ENCODE peak calls at places on chromosome 15, in eight cellular contexts. A is NCI-H2081; C is Caki2; V is endothelial cell of umbilical vein; I is stimulated activated CD8-positive, alpha-beta memory T cell treated with anti-CD3 and anti-CD28 coated beads, Interleukin-12 subunit alpha, Interleukin-12 subunit beta, amount 100 ng/mL, for 1 hour; P is left ventricle myocardium inferior; T is activated gamma-delta T cell; L is germinal center. N is an unnamed sample.

GRCh38 chr15:30885814-30886213 is 17.9 kb upstream of the FAN1 start:
- DNase-seq in A (no peak), C (peak), V (peak), I (no peak), P (no peak), T (no peak), L (no peak), N (no peak)

GRCh38 chr15:82663186-82663600 is 16.0 kb upstream of the CPEB1 start:
- DNase-seq in A (no peak), C (peak), V (peak), I (no peak), P (no peak), T (no peak), L (peak), N (peak)

GRCh38 chr15:44595246-44595645 is 58.3 kb downstream of the EIF3J start:
- DNase-seq in A (no peak), C (no peak), V (peak), I (no peak), P (no peak), T (no peak), L (no peak), N (no peak)

GRCh38 chr15:42194502-42194901 is 13.6 kb downstream of the VPS39 start:
- DNase-seq in A (no peak), C (peak), V (no peak), I (no peak), P (no peak), T (no peak), L (no peak), N (no peak)

GRCh38 chr15:89455535-89455934 is 40.8 kb downstream of the RHCG start:
- DNase-seq in A (no peak), C (no peak), V (no peak), I (no peak), P (no peak), T (no peak), L (no peak), N (no peak)

GRCh38 chr15:52134502-52135144 is 22.0 kb upstream of the BCL2L10 start:
- DNase-seq in A (no peak), C (no peak), V (no peak), I (no peak), P (no peak), T (no peak), L (no peak), N (no peak)

GRCh38 chr15:95129589-95129988 is 898.2 kb downstream of the MCTP2 start:
- DNase-seq in A (no peak), C (no peak), V (peak), I (no peak), P (peak), T (no peak), L (no peak), N (no peak)

GRCh38 chr15:100781961-100782525 is 97.6 kb upstream of the ALDH1A3 start:
- DNase-seq in A (no peak), C (no peak), V (no peak), I (no peak), P (no peak), T (no peak), L (no peak), N (no peak)

GRCh38 chr15:40257656-40258450 is 19.0 kb downstream of the PAK6 start:
- DNase-seq in A (no peak), C (no peak), V (no peak), I (no peak), P (no peak), T (no peak), L (no peak), N (no peak)

GRCh38 chr15:61195116-61196002 is 33.7 kb downstream of the RORA start:
- DNase-seq in A (no peak), C (peak), V (peak), I (no peak), P (no peak), T (no peak), L (peak), N (no peak)

GRCh38 chr15:98085003-98085639 is 124.6 kb downstream of the ARRDC4 start:
- DNase-seq in A (peak), C (peak), V (peak), I (peak), P (no peak), T (no peak), L (peak), N (peak)

GRCh38 chr15:101521563-101521962 is 32.1 kb upstream of the PCSK6 start:
- DNase-seq in A (no peak), C (no peak), V (no peak), I (no peak), P (no peak), T (no peak), L (no peak), N (no peak)

GRCh38 chr15:68576253-68577236 is 2.2 kb upstream of the CORO2B start:
- DNase-seq in A (no peak), C (no peak), V (no peak), I (no peak), P (no peak), T (no peak), L (no peak), N (no peak)

GRCh38 chr15:97791824-97792792 is 168.4 kb upstream of the ARRDC4 start:
- DNase-seq in A (no peak), C (no peak), V (no peak), I (no peak), P (no peak), T (no peak), L (no peak), N (no peak)

GRCh38 chr15:68734886-68735285 is 85.8 kb downstream of the ANP32A start:
- DNase-seq in A (no peak), C (no peak), V (peak), I (no peak), P (no peak), T (no peak), L (peak), N (no peak)

GRCh38 chr15:68578960-68579935 is at the start of gene CORO2B:
- DNase-seq in A (peak), C (no peak), V (no peak), I (no peak), P (peak), T (no peak), L (no peak), N (no peak)

GRCh38 chr15:95174880-95175279 is 943.5 kb downstream of the MCTP2 start:
- DNase-seq in A (no peak), C (peak), V (peak), I (no peak), P (no peak), T (no peak), L (no peak), N (no peak)

GRCh38 chr15:98581715-98582114 is 66.6 kb upstream of the IGF1R start:
- DNase-seq in A (no peak), C (no peak), V (no peak), I (no peak), P (no peak), T (no peak), L (no peak), N (no peak)

GRCh38 chr15:72197460-72198409 is at the start of gene GRAMD2A:
- DNase-seq in A (peak), C (peak), V (no peak), I (no peak), P (peak), T (no peak), L (peak), N (no peak)

GRCh38 chr15:60390931-60391501 is 6.8 kb downstream of the ANXA2 start:
- DNase-seq in A (no peak), C (peak), V (peak), I (no peak), P (no peak), T (no peak), L (no peak), N (no peak)

GRCh38 chr15:69156726-69157381 is 3.6 kb upstream of the GLCE start:
- DNase-seq in A (no peak), C (no peak), V (no peak), I (no peak), P (no peak), T (no peak), L (no peak), N (no peak)

GRCh38 chr15:67407709-67408257 is 113.1 kb upstream of the C15orf61 start:
- DNase-seq in A (peak), C (no peak), V (no peak), I (no peak), P (no peak), T (no peak), L (no peak), N (no peak)

GRCh38 chr15:73009306-73010091 is 42.8 kb upstream of the NEO1 start:
- DNase-seq in A (no peak), C (no peak), V (no peak), I (no peak), P (no peak), T (no peak), L (no peak), N (no peak)

N was measured in T follicular helper cell.